ENCODE peak calls at places on chromosomes 16 and 17, in six cellular contexts. One of them, this sample, is unnamed.

GRCh38 chr16:2853531-2854073 is 4.4 kb downstream of the PRSS22 start:
- DNase-seq in NCI-H1417: no peak
- DNase-seq in left kidney: no peak
- DNase-seq in ecto neural progenitor cell: no peak
- DNase-seq in uterus: no peak
- DNase-seq in ACHN: no peak
- DNase-seq in this sample: peak

GRCh38 chr16:75061677-75062076 is 54.9 kb downstream of the LDHD start:
- DNase-seq in NCI-H1417: no peak
- DNase-seq in left kidney: peak
- DNase-seq in ecto neural progenitor cell: no peak
- DNase-seq in uterus: peak
- DNase-seq in ACHN: no peak
- DNase-seq in this sample: no peak

GRCh38 chr17:45828171-45829133 is 16.2 kb upstream of the SPPL2C start:
- DNase-seq in NCI-H1417: no peak
- DNase-seq in left kidney: no peak
- DNase-seq in ecto neural progenitor cell: no peak
- DNase-seq in uterus: no peak
- DNase-seq in ACHN: no peak
- DNase-seq in this sample: no peak

GRCh38 chr17:50199651-50200446 is 1.6 kb downstream of the COL1A1 start:
- DNase-seq in NCI-H1417: peak
- DNase-seq in left kidney: peak
- DNase-seq in ecto neural progenitor cell: peak
- DNase-seq in uterus: peak
- DNase-seq in ACHN: peak
- DNase-seq in this sample: peak

GRCh38 chr17:50765454-50766221 is 1.7 kb downstream of the ANKRD40CL start:
- DNase-seq in NCI-H1417: no peak
- DNase-seq in left kidney: no peak
- DNase-seq in ecto neural progenitor cell: peak
- DNase-seq in uterus: no peak
- DNase-seq in ACHN: no peak
- DNase-seq in this sample: peak

GRCh38 chr16:78170360-78170928 is 71.0 kb downstream of the WWOX start:
- DNase-seq in NCI-H1417: no peak
- DNase-seq in left kidney: no peak
- DNase-seq in ecto neural progenitor cell: no peak
- DNase-seq in uterus: no peak
- DNase-seq in ACHN: no peak
- DNase-seq in this sample: no peak

GRCh38 chr17:42276609-42277341 is 584 bp upstream of the STAT5B start:
- DNase-seq in NCI-H1417: peak
- DNase-seq in left kidney: peak
- DNase-seq in ecto neural progenitor cell: peak
- DNase-seq in uterus: peak
- DNase-seq in ACHN: peak
- DNase-seq in this sample: peak

GRCh38 chr16:85126383-85126730 is 14.1 kb upstream of the CIBAR2 start:
- DNase-seq in NCI-H1417: no peak
- DNase-seq in left kidney: no peak
- DNase-seq in ecto neural progenitor cell: no peak
- DNase-seq in uterus: peak
- DNase-seq in ACHN: no peak
- DNase-seq in this sample: no peak

GRCh38 chr17:82787081-82787848 is 35.4 kb downstream of the TBCD start:
- DNase-seq in NCI-H1417: peak
- DNase-seq in left kidney: no peak
- DNase-seq in ecto neural progenitor cell: no peak
- DNase-seq in uterus: peak
- DNase-seq in ACHN: no peak
- DNase-seq in this sample: no peak

GRCh38 chr16:83606486-83607030 is 201.2 kb upstream of the HSBP1 start:
- DNase-seq in NCI-H1417: peak
- DNase-seq in left kidney: peak
- DNase-seq in ecto neural progenitor cell: no peak
- DNase-seq in uterus: no peak
- DNase-seq in ACHN: peak
- DNase-seq in this sample: peak